ENCODE peak calls at places on chromosomes 11 and 22, in four cellular contexts. C is H1, G is GM12878, A is HepG2. V is an unnamed sample.
A peak's percentile ranks its signal among the peaks of the same experiment; 100 is the strongest.

GRCh38 chr11:61011950-61012830 is 40.7 kb downstream of the CD6 start:
- DNase-seq in G (no peak), C (no peak), A (no peak), V (no peak)

GRCh38 chr11:131404010-131404409 is 33.6 kb downstream of the NTM start:
- DNase-seq in A (no peak), C (no peak), G (no peak), V (no peak)

GRCh38 chr22:28373841-28374240 is 305.8 kb downstream of the TTC28 start:
- DNase-seq in G (no peak), A (no peak), C (no peak), V (no peak)

GRCh38 chr22:44658371-44658953 is 43.5 kb upstream of the PRR5 start:
- DNase-seq in C (no peak), G (no peak), A (no peak), V (no peak)

GRCh38 chr11:124791626-124792341 is 8.4 kb downstream of the MSANTD2 start:
- DNase-seq in C (no peak), G (no peak), A (no peak), V (no peak)

GRCh38 chr22:42754658-42755057 is 34.0 kb upstream of the A4GALT start:
- DNase-seq in A (peak; percentile 94), G (no peak), C (no peak), V (no peak)

GRCh38 chr11:58028687-58029411 is 1.9 kb upstream of the OR6Q1 start:
- DNase-seq in C (no peak), G (no peak), A (no peak), V (no peak)

GRCh38 chr22:45441158-45441557 is 27.7 kb downstream of the RIBC2 start:
- DNase-seq in G (no peak), A (peak; percentile 71), C (no peak), V (peak; percentile 61)

GRCh38 chr11:121482231-121483129 is 29.7 kb upstream of the SORL1-AS1 start:
- DNase-seq in C (no peak), A (no peak), G (peak; percentile 93), V (no peak)

GRCh38 chr11:25943777-25944661 is 387.9 kb upstream of the ANO3 start:
- DNase-seq in A (no peak), G (no peak), C (no peak), V (no peak)

GRCh38 chr11:93571612-93572011 is 28.4 kb upstream of the SMCO4 start:
- DNase-seq in C (no peak), G (no peak), A (no peak), V (no peak)

GRCh38 chr11:70169632-70170031 is 33.5 kb upstream of the FADD start:
- DNase-seq in G (no peak), C (no peak), A (no peak), V (no peak)

GRCh38 chr22:41873391-41873790 is 40.5 kb downstream of the SREBF2 start:
- DNase-seq in C (no peak), G (no peak), A (no peak), V (no peak)

GRCh38 chr11:65454696-65455456 is 32.3 kb downstream of the NEAT1 start:
- DNase-seq in A (peak; percentile 80), C (peak; percentile 69), G (peak; percentile 77), V (peak; percentile 71)

GRCh38 chr22:33438273-33438672 is 380.1 kb upstream of the SYN3 start:
- DNase-seq in G (no peak), C (no peak), A (no peak), V (no peak)

GRCh38 chr11:57476883-57477506 is 16.7 kb downstream of the RTN4RL2 start:
- DNase-seq in G (no peak), A (no peak), C (no peak), V (no peak)

GRCh38 chr22:38190581-38190980 is 9.0 kb upstream of the PLA2G6 start:
- DNase-seq in G (no peak), A (no peak), C (no peak), V (no peak)

GRCh38 chr11:67795746-67796145 is 121.3 kb upstream of the ALDH3B2 start:
- DNase-seq in A (no peak), C (no peak), G (no peak), V (no peak)

GRCh38 chr11:93700830-93701229 is 39.3 kb downstream of the CEP295 start:
- DNase-seq in A (no peak), C (no peak), G (no peak), V (no peak)

GRCh38 chr11:47388697-47389576 is 10.6 kb upstream of the SPI1 start:
- DNase-seq in G (no peak), A (no peak), C (no peak), V (no peak)

GRCh38 chr11:116707250-116707649 is 65.5 kb downstream of the BUD13 start:
- DNase-seq in C (no peak), A (no peak), G (no peak), V (no peak)
- TF ChIP-seq SP1 in C (no peak), A (no peak), G (no peak), V (no peak)

GRCh38 chr11:1970956-1971355 is 23.8 kb downstream of the MRPL23 start:
- DNase-seq in A (no peak), G (no peak), C (no peak), V (no peak)
- TF ChIP-seq SUZ12 in A (no peak), G (no peak), C (no peak), V (no peak)

GRCh38 chr22:21951931-21952465 is 650 bp downstream of the PPM1F start:
- DNase-seq in G (no peak), C (no peak), A (no peak), V (peak; percentile 46)

GRCh38 chr22:21949569-21949918 is 3.1 kb downstream of the PPM1F start:
- DNase-seq in G (no peak), A (no peak), C (no peak), V (no peak)

GRCh38 chr22:21951062-21951461 is 1.6 kb downstream of the PPM1F start:
- DNase-seq in G (no peak), C (no peak), A (no peak), V (no peak)

GRCh38 chr22:21949948-21950347 is 2.7 kb downstream of the PPM1F start:
- DNase-seq in A (no peak), C (no peak), G (no peak), V (no peak)

DNA sequence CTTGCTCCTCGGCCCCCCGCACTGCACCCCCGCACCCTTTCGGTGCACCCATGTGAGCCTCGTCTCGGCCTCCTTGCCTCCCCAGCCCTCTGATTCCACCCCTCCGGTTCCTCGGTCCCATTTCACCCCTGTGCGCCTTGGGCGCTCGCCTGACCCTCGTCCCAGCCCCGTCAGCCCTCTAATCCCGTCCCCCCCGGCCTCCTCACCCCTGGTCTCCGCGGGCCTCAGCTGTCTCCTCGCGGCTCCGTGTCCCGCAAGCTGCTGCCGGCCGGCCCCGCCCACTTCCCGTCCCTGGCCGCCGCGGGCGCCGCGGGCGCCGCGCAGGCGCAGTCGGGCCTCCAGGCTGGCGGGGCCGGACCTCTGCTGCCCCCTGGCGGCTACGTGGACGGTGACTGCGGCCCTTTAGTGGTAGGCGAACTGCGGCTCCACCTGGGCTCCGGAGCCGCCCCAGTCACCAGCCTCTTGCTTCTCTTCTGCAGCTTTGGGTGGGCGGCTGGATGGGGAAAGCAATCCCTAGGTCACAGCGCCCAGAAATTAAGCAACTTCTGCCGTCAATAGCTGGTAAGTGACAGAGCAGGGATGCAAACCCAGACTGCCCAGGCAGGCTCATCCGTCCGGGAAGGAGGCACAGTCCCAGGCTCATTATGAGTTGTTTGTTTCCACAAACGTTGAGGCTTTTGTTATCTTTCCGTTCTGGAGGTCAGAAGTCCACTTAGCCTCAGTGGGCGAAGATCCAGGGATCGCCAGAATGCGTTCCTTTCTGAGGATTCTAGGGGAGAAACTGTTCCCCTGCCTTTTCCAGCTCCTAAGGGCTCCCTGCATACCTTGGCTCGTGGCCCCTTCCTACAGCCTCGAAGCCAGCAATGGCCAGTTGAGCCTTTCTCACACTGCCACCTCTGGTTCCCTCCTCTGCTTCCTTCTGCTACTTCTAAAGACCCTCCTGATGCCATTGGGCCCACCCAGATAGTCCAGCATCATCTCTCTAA is at the start of gene PPM1F:
- DNase-seq in A (peak; percentile 57), C (peak; percentile 46), G (peak; percentile 8), V (peak; percentile 100)
- TF ChIP-seq SP1 in A (no peak), C (no peak), G (no peak), V (no peak)

GRCh38 chr11:73242291-73243092 is 24.4 kb downstream of the P2RY2 start:
- DNase-seq in C (no peak), G (peak; percentile 48), A (peak; percentile 76), V (peak; percentile 73)
- TF ChIP-seq SUZ12 in C (no peak), G (no peak), A (no peak), V (no peak)

GRCh38 chr11:1201395-1202153 is 21.3 kb upstream of the MUC5B start:
- DNase-seq in C (no peak), G (no peak), A (no peak), V (no peak)
- TF ChIP-seq SP1 in C (no peak), G (no peak), A (no peak), V (no peak)

DNA sequence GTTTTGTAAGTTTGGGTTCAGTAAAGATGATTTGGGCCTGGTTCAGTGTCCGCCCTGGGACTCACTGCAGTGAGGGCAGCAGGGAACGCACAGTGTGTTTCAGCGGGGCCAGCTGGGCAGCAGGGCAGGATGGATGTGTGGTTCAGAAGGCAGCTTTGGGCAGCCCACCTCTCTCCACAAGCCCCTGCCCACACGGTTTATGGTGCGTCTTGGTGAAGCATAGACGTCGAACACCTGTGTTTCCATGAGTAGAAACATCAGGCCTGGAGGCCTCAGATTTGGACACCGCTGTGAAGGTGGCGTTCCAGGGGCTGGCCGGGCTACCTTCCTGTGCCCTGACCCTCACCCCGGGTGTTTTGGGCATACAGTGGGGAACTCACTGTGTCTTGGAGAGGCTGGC is 58.9 kb downstream of the ST14 start:
- DNase-seq in G (no peak), A (no peak), C (no peak), V (no peak)
- TF ChIP-seq SUZ12 in G (no peak), A (no peak), C (no peak), V (no peak)

DNA sequence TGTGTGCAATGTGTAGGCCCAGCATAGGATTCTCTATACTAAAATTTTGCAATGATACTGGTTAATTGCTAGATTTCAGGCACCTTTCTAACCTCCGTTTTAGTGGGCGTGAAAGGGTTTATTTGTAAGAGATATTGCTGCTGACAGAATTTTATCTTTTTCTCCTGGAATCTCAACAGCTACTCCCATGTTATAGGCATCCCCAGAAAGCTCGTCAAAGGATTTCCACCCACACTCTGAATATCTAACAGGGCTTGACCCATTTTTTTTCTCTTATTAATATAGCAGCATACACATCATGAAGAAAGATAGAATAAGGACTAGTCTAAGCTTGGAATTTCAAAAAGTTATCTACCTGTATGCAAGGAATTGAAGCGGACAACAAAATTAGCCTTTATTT is 124.5 kb downstream of the METTL15 start:
- DNase-seq in A (no peak), G (no peak), C (no peak), V (no peak)
- TF ChIP-seq SP1 in A (no peak), G (no peak), C (no peak), V (no peak)

GRCh38 chr11:68976563-68976962 is 4.2 kb downstream of the MRGPRD start:
- DNase-seq in A (no peak), C (no peak), G (no peak), V (no peak)
- TF ChIP-seq SUZ12 in A (no peak), C (no peak), G (no peak), V (no peak)

GRCh38 chr11:31106963-31107576 is 262.5 kb downstream of the DCDC1 start:
- DNase-seq in A (peak; percentile 50), G (no peak), C (peak; percentile 36), V (peak; percentile 64)
- TF ChIP-seq SP1 in A (no peak), G (no peak), C (no peak), V (no peak)

V was measured in HEK293T.